ENCODE peak calls at places on chromosomes 7 and 10, in four cellular contexts. P, K, A and O are unnamed samples.

GRCh38 chr7:106285801-106286492 is 1.2 kb upstream of the NAMPT start:
- DNase-seq in A (peak), K (no peak), P (no peak), O (no peak)

GRCh38 chr7:11706666-11707605 is 125.1 kb downstream of the THSD7A start:
- DNase-seq in K (no peak), P (peak), A (no peak), O (no peak)

GRCh38 chr7:95391761-95392160 is 4.4 kb downstream of the PON3 start:
- DNase-seq in P (no peak), A (no peak), K (no peak), O (no peak)

GRCh38 chr7:136869991-136870798 is 1.7 kb downstream of the CHRM2 start:
- DNase-seq in A (peak), P (no peak), K (no peak), O (no peak)

GRCh38 chr7:135653285-135654080 is 8.8 kb upstream of the STMP1 start:
- DNase-seq in K (no peak), A (peak), P (no peak), O (peak)

GRCh38 chr10:98267894-98268693 is at the start of gene LOXL4:
- DNase-seq in K (no peak), P (peak), A (no peak), O (peak)

GRCh38 chr7:29953735-29954347 is 35.8 kb downstream of the SCRN1 start:
- DNase-seq in K (no peak), A (no peak), P (no peak), O (no peak)

GRCh38 chr10:70258216-70258615 is 25.0 kb upstream of the PPA1 start:
- DNase-seq in P (no peak), K (no peak), A (no peak), O (no peak)

GRCh38 chr10:4704034-4704545 is 121.9 kb upstream of the AKR1E2 start:
- DNase-seq in A (peak), P (peak), K (no peak), O (no peak)

GRCh38 chr10:124642076-124642710 is 102.0 kb downstream of the FAM53B start:
- DNase-seq in P (no peak), K (no peak), A (no peak), O (no peak)

GRCh38 chr7:112420236-112420945 is 29.9 kb upstream of the IFRD1 start:
- DNase-seq in A (peak), P (no peak), K (peak), O (no peak)

GRCh38 chr10:75475470-75476182 is 44.2 kb downstream of the LRMDA start:
- DNase-seq in P (no peak), K (no peak), A (no peak), O (no peak)

GRCh38 chr7:65722361-65722792 is 150.5 kb upstream of the VKORC1L1 start:
- DNase-seq in K (peak), A (peak), P (peak), O (peak)

GRCh38 chr10:21720090-21720489 is 186.1 kb downstream of the MLLT10 start:
- DNase-seq in P (no peak), A (peak), K (no peak), O (no peak)

GRCh38 chr7:100604976-100605911 is 3.1 kb downstream of the PCOLCE start:
- DNase-seq in K (no peak), P (peak), A (no peak), O (peak)

GRCh38 chr7:82230826-82231581 is 212.6 kb downstream of the CACNA2D1 start:
- DNase-seq in K (no peak), A (no peak), P (no peak), O (no peak)

GRCh38 chr7:26153823-26154783 is 2.1 kb downstream of the NFE2L3 start:
- DNase-seq in K (no peak), P (no peak), A (peak), O (peak)

GRCh38 chr7:36291387-36292316 is 98.0 kb upstream of the ANLN start:
- DNase-seq in K (peak), A (peak), P (peak), O (peak)

GRCh38 chr10:51654918-51655317 is 44.5 kb downstream of the CSTF2T start:
- DNase-seq in P (no peak), A (no peak), K (no peak), O (no peak)

GRCh38 chr10:12768156-12768731 is 233.3 kb downstream of the CCDC3 start:
- DNase-seq in A (peak), K (no peak), P (no peak), O (no peak)

GRCh38 chr7:155549226-155549625 is 2.9 kb upstream of the CNPY1 start:
- DNase-seq in P (no peak), K (no peak), A (no peak), O (no peak)

GRCh38 chr10:664893-665292 is 24.6 kb downstream of the DIP2C start:
- DNase-seq in P (no peak), K (no peak), A (no peak), O (no peak)

GRCh38 chr7:90896458-90896857 is 300.3 kb downstream of the CDK14 start:
- DNase-seq in A (no peak), K (no peak), P (no peak), O (no peak)

GRCh38 chr10:72248477-72249151 is 25.1 kb upstream of the DDIT4 start:
- DNase-seq in A (no peak), P (no peak), K (peak), O (no peak)

GRCh38 chr10:122696687-122697086 is 3.0 kb downstream of the C10orf120 start:
- DNase-seq in P (no peak), K (no peak), A (no peak), O (no peak)

GRCh38 chr7:33686001-33686591 is 219.2 kb upstream of the BMPER start:
- DNase-seq in P (no peak), K (no peak), A (no peak), O (no peak)

GRCh38 chr7:51592822-51593221 is 276.2 kb upstream of the COBL start:
- DNase-seq in A (no peak), K (no peak), P (no peak), O (no peak)

GRCh38 chr10:124565565-124566221 is 104.1 kb downstream of the LHPP start:
- DNase-seq in A (no peak), P (peak), K (peak), O (peak)

GRCh38 chr7:151272877-151273276 is 24.4 kb upstream of the SMARCD3 start:
- DNase-seq in P (no peak), K (no peak), A (no peak), O (no peak)

GRCh38 chr10:112896722-112897121 is 53.3 kb upstream of the TCF7L2 start:
- DNase-seq in A (no peak), K (no peak), P (no peak), O (no peak)

GRCh38 chr7:26038201-26038990 is 113.6 kb upstream of the NFE2L3 start:
- DNase-seq in A (no peak), K (no peak), P (no peak), O (no peak)

GRCh38 chr10:113704637-113705343 is 25.1 kb downstream of the CASP7 start:
- DNase-seq in A (peak), P (peak), K (peak), O (peak)

GRCh38 chr10:101588879-101589278 is 758 bp downstream of the DPCD start:
- DNase-seq in K (peak), A (peak), P (peak), O (peak)

GRCh38 chr7:41786324-41786723 is 83.4 kb upstream of the INHBA start:
- DNase-seq in P (no peak), K (no peak), A (no peak), O (no peak)

GRCh38 chr7:44580945-44581344 is 1.1 kb downstream of the TMED4 start:
- DNase-seq in K (no peak), A (no peak), P (no peak), O (no peak)

GRCh38 chr10:56370217-56371113 is 9.4 kb upstream of the ZWINT start:
- DNase-seq in P (no peak), A (no peak), K (no peak), O (peak)

GRCh38 chr7:31327071-31327470 is 13.5 kb downstream of the NEUROD6 start:
- DNase-seq in K (no peak), P (no peak), A (peak), O (no peak)

GRCh38 chr7:65379318-65379717 is 5.7 kb downstream of the ZNF92 start:
- DNase-seq in P (no peak), K (peak), A (peak), O (no peak)

GRCh38 chr7:98470131-98470985 is 69.5 kb upstream of the BAIAP2L1 start:
- DNase-seq in A (no peak), K (no peak), P (peak), O (peak)

DNA sequence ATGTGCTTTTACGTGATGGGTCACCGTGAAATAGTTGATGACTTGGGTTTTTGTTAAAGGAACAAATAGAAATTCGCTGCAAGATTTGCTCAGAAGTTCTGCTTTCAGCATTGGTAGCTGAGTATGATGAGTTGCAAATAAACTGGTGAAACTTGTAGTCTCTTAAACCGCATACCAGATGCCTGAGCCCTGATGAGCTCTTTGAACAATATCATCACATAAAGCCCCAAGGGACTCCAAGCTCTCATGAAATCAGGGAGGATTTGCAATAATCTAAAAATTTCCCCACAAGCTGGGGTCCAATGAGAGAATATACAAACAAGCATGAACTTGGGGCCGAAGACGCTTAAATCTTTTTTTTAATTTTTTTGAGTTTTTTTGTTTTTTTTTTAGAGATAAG is 312.4 kb downstream of the CALN1 start:
- DNase-seq in K (no peak), P (no peak), A (no peak), O (no peak)
- TF ChIP-seq MAZ in K (no peak), P (no peak), A (no peak), O (no peak)

DNA sequence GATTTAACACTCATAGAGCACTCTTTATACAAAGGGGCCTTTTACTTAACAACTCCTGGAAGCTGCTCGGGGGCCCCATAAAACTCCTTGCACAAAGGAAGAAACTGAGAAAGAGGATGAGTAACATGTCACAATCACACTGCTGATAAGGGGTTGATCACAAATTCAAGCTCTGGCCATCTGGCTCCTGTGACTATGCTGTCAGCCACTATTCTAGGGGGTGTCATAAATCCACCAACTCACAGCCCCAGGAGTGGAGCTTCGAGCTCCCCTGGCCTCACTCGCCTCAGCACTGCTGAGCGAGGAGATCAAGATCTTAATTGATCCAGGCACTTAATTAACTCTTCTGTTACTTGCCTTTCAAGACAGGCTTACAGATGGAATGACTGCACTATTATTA is 514.7 kb downstream of the TNS3 start:
- DNase-seq in A (no peak), P (no peak), K (no peak), O (no peak)
- TF ChIP-seq MAZ in A (no peak), P (no peak), K (no peak), O (no peak)

GRCh38 chr10:34473174-34474059 is 341.7 kb downstream of the PARD3 start:
- DNase-seq in A (no peak), K (no peak), P (no peak), O (no peak)
- TF ChIP-seq MAZ in A (no peak), K (no peak), P (no peak), O (no peak)

GRCh38 chr10:108358912-108359311 is 1194.4 kb upstream of the SORCS1 start:
- DNase-seq in P (peak), K (peak), A (peak), O (no peak)
- TF ChIP-seq MAZ in P (no peak), K (no peak), A (no peak), O (no peak)